ENCODE peak calls at places on chromosome 15, in five cellular contexts. U is GM23248, H is A549, E is RWPE1, O is upper lobe of right lung. J is an unnamed sample.

GRCh38 chr15:35141743-35142356 is 56.8 kb upstream of the NANOGP8 start:
- DNase-seq in O (no peak), H (no peak), E (peak; percentile 51), U (peak; percentile 85), J (peak; percentile 36)

GRCh38 chr15:78384651-78385050 is 44.5 kb downstream of the CRABP1 start:
- DNase-seq in U (no peak), H (no peak), E (no peak), O (no peak), J (no peak)

GRCh38 chr15:31342781-31343626 is 16.4 kb downstream of the KLF13 start:
- DNase-seq in U (no peak), O (no peak), E (no peak), H (no peak), J (no peak)

GRCh38 chr15:68574051-68574450 is 4.7 kb upstream of the CORO2B start:
- DNase-seq in O (no peak), U (no peak), E (no peak), H (no peak), J (no peak)

GRCh38 chr15:42214600-42214999 is 6.5 kb upstream of the VPS39 start:
- DNase-seq in O (no peak), E (no peak), H (no peak), U (no peak), J (no peak)

GRCh38 chr15:99371180-99372103 is 120.2 kb downstream of the LRRC28 start:
- DNase-seq in H (no peak), E (no peak), U (peak; percentile 60), O (no peak), J (no peak)

GRCh38 chr15:101431748-101432147 is 57.8 kb downstream of the PCSK6 start:
- DNase-seq in E (no peak), H (no peak), U (no peak), O (no peak), J (no peak)

GRCh38 chr15:80561500-80561899 is 133.6 kb upstream of the ABHD17C start:
- DNase-seq in O (no peak), U (peak; percentile 33), E (no peak), H (no peak), J (no peak)

GRCh38 chr15:45139770-45140169 is 10.0 kb downstream of the DUOX1 start:
- DNase-seq in E (no peak), H (no peak), O (peak; percentile 80), U (no peak), J (no peak)

GRCh38 chr15:89105147-89105546 is 16.9 kb downstream of the ABHD2 start:
- DNase-seq in O (no peak), H (no peak), U (peak; percentile 92), E (peak; percentile 79), J (no peak)

GRCh38 chr15:49675051-49675450 is 54.2 kb downstream of the DTWD1 start:
- DNase-seq in E (peak; percentile 77), H (peak; percentile 18), U (peak; percentile 93), O (no peak), J (peak; percentile 58)

DNA sequence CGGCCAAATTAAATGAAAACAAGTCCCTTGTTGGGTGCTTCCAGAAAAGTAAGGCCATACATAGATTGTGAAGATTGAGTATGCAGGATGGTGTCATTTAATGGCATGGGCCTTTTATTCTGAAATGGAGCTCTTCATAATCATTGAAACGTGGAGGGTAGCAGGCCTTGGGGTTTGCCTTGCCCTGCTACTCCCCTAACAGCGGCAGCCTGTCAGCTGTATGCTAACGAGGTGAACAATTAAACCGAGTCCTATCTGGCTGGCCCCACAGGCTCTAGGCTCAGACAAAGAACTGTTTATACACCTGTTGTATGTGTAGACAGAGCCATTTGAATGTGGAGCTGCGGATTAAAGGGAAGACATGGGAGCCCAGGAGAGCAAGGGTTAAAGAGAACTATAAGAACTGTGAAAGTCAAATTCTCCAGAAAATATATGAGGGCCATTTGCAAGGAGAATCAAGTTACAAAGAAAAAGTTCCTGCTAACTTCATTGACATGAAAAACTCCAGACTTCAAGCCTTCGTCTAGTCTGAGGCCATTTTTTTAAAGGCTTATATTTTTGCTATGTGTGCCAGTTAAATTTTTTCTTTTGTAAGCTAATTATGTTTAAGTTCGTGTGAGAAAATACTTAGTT is 116.7 kb upstream of the CGNL1 start:
- DNase-seq in O (no peak), H (no peak), U (no peak), E (no peak), J (no peak)
- H3K27ac ChIP-seq in O (no peak overlapping the region), H (no peak overlapping the region), U (no peak overlapping the region), E (no peak overlapping the region), J (no peak overlapping the region)

GRCh38 chr15:70259640-70260066 is 161.9 kb upstream of the TLE3 start:
- DNase-seq in E (no peak), U (no peak), H (peak; percentile 62), O (no peak), J (no peak)

GRCh38 chr15:70259030-70259424 is 161.3 kb upstream of the TLE3 start:
- DNase-seq in E (no peak), H (no peak), U (peak; percentile 62), O (peak; percentile 82), J (no peak)

GRCh38 chr15:70260580-70260979 is 162.9 kb upstream of the TLE3 start:
- DNase-seq in H (no peak), U (no peak), O (no peak), E (no peak), J (no peak)

GRCh38 chr15:70261083-70261482 is 163.4 kb upstream of the TLE3 start:
- DNase-seq in E (no peak), H (no peak), U (no peak), O (no peak), J (no peak)

GRCh38 chr15:70260096-70260495 is 162.4 kb upstream of the TLE3 start:
- DNase-seq in H (no peak), E (no peak), U (no peak), O (no peak), J (no peak)
- H3K27ac ChIP-seq in H (no peak overlapping the region), E (no peak overlapping the region), U (no peak overlapping the region), O (no peak overlapping the region), J (no peak overlapping the region)

GRCh38 chr15:77010842-77011241 is 15.9 kb downstream of the PSTPIP1 start:
- DNase-seq in O (no peak), E (no peak), U (no peak), H (no peak), J (no peak)

GRCh38 chr15:77012117-77012712 is 17.3 kb downstream of the PSTPIP1 start:
- DNase-seq in H (no peak), O (no peak), U (no peak), E (no peak), J (no peak)

GRCh38 chr15:77013786-77014136 is 18.8 kb downstream of the PSTPIP1 start:
- DNase-seq in E (peak; percentile 60), O (no peak), H (no peak), U (no peak), J (no peak)

GRCh38 chr15:77014137-77015081 is 19.5 kb downstream of the PSTPIP1 start:
- DNase-seq in U (no peak), E (no peak), H (no peak), O (peak; percentile 77), J (no peak)

GRCh38 chr15:77012868-77013267 is 17.9 kb downstream of the PSTPIP1 start:
- DNase-seq in U (no peak), E (no peak), H (no peak), O (no peak), J (no peak)
- H3K27ac ChIP-seq in U (no peak overlapping the region), E (no peak overlapping the region), H (no peak overlapping the region), O (no peak overlapping the region), J (no peak overlapping the region)

DNA sequence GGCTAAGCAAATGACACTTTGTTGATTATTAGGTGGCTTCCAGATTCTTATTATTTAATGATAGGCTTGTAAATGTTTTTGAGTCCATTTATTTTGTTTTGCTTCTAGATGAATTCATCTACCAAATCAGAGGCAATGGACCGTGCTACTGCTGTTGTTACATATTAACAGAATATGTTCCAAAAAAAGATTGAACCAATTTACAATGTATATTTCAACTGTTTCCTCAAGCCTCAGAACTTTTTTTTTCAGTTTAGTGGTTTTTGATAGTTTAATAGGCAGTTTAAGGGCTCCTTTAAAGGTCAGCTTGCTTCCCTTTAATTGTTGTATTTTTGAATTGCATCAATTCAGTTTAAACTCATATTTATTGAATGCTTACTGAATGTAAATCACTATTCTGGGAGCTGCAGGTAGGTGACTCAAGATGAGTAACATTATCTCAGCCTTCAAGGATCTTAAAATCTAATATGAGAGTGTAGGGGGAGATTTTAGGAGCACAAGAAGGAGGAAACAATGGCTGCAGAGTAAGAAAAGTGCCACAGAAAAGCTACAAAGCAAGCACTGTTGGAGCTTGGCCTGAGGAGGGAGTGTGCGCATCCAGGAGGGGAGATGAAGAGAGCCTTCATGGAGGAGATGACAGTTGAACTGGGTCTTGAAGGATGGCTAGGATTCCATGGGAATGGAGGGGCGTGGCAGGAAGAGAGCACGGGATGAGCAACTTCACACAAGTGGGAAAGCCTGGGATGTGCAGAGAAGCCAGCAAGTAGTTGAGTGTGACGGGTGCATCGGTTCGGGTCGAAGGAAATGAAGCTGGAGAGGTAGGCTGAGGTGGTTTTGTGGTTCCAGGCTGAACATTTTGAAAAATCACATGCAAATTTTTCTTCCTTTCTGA is 14.7 kb downstream of the MAP2K1 start:
- DNase-seq in H (no peak), U (peak; percentile 22), O (no peak), E (peak; percentile 35), J (no peak)
- H3K27ac ChIP-seq in H (no peak overlapping the region), U (no peak overlapping the region), O (no peak overlapping the region), E (no peak overlapping the region), J (peak overlapping the region; percentile 23)

DNA sequence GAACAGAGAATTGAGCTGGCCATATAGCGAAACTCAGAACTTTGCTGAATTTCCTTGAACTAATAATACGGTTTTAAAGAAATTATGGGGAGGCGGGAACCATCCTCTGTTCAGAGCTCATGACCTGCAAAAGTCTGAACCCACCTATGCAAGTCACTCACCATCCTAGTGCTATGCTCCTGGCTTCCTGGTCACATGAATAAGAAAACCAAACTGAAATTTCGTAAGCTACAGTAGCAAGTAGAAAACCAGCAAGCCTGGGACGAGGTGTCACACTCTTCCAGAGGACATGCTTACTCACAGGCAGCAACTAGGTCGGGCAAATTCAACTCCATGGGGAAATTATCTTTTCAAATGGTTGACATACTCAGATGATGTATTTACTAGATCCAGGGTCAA is 31.2 kb downstream of the LDHAL6B start:
- DNase-seq in O (no peak), U (peak; percentile 33), E (no peak), H (no peak), J (no peak)
- H3K27ac ChIP-seq in O (no peak overlapping the region), U (no peak overlapping the region), E (no peak overlapping the region), H (peak overlapping the region; percentile 46), J (no peak overlapping the region)

DNA sequence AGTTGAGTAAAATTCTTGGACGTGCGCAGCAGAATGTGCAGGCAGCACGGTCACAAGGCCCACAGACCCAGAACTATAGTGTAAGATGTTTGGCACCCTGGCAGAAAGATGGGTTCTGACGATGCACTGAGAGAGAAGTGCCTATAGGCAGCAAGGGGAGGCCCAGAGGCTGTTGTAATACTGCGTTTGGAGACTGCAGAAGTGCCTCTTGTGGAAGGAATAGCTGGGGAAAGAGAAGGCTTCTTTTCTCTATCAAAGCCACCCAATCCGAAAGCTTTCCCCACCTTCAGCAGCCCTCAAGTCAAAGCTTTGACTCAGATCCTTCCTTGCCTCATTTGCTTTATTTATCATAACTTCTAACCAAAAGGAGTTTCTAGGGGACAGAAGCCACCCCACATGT is 5.2 kb upstream of the SIN3A start:
- DNase-seq in E (no peak), U (peak; percentile 73), H (peak; percentile 25), O (no peak), J (no peak)
- H3K27ac ChIP-seq in E (peak overlapping the region; percentile 99), U (peak overlapping the region; percentile 91), H (peak overlapping the region; percentile 92), O (peak overlapping the region; percentile 93), J (peak overlapping the region; percentile 98)

GRCh38 chr15:85439996-85440395 is 59.6 kb downstream of the AKAP13 start:
- DNase-seq in H (no peak), O (no peak), E (no peak), U (no peak), J (no peak)
- H3K27ac ChIP-seq in H (no peak overlapping the region), O (no peak overlapping the region), E (no peak overlapping the region), U (no peak overlapping the region), J (peak overlapping the region; percentile 64)

J was measured in epithelial cell of prostate.